ENCODE peak calls at places on chromosome 4, in five cellular contexts. Q is mesenchymal stem cell, P is H1, R is H9, F is neuronal stem cell. M is an unnamed sample.

GRCh38 chr4:121071640-121072037 is 696 bp downstream of the NDNF start:
- DNase-seq in F (no peak), R (no peak), Q (no peak), P (no peak), M (no peak)

GRCh38 chr4:40482985-40483647 is 146.5 kb downstream of the RBM47 start:
- DNase-seq in F (no peak), P (no peak), Q (no peak), R (peak), M (no peak)

GRCh38 chr4:99248714-99249113 is 29.7 kb upstream of the ADH6 start:
- DNase-seq in R (no peak), P (no peak), Q (no peak), F (no peak), M (no peak)

GRCh38 chr4:1099684-1100335 is 13.6 kb downstream of the RNF212 start:
- DNase-seq in R (peak), P (peak), F (no peak), Q (no peak), M (no peak)

GRCh38 chr4:616911-617643 is 8.3 kb upstream of the PDE6B start:
- DNase-seq in F (no peak), R (no peak), Q (no peak), P (no peak), M (no peak)

GRCh38 chr4:168318266-168318895 is at the start of gene DDX60:
- DNase-seq in F (peak), R (peak), Q (peak), P (peak), M (peak)

GRCh38 chr4:37431417-37431743 is 186.8 kb downstream of the NWD2 start:
- DNase-seq in R (no peak), F (no peak), Q (no peak), P (no peak), M (no peak)

GRCh38 chr4:66572949-66573348 is 902.7 kb upstream of the EPHA5 start:
- DNase-seq in F (no peak), R (no peak), P (no peak), Q (peak), M (no peak)

GRCh38 chr4:163332526-163333405 is at the start of gene NPY1R:
- DNase-seq in Q (peak), F (peak), R (peak), P (peak), M (peak)

GRCh38 chr4:121684016-121684415 is 12.8 kb downstream of the ANXA5 start:
- DNase-seq in F (no peak), Q (no peak), R (no peak), P (no peak), M (no peak)

GRCh38 chr4:186008057-186008456 is 60.9 kb upstream of the TLR3 start:
- DNase-seq in Q (no peak), R (no peak), F (no peak), P (peak), M (no peak)

GRCh38 chr4:8905773-8906667 is 34.4 kb upstream of the HMX1 start:
- DNase-seq in P (peak), Q (no peak), F (no peak), R (peak), M (no peak)

GRCh38 chr4:996994-997374 is 3.8 kb upstream of the SLC26A1 start:
- DNase-seq in F (no peak), P (no peak), R (no peak), Q (no peak), M (no peak)

GRCh38 chr4:172826346-172826745 is 342.3 kb upstream of the GALNT7 start:
- DNase-seq in R (no peak), F (no peak), P (no peak), Q (no peak), M (peak)
- H3K4ac ChIP-seq in R (no peak), F (no peak), P (no peak), Q (no peak), M (no peak)

GRCh38 chr4:156764846-156765245 is 206.8 kb downstream of the PDGFC start:
- DNase-seq in Q (no peak), P (no peak), F (no peak), R (no peak), M (no peak)

GRCh38 chr4:156767911-156768415 is 203.6 kb downstream of the PDGFC start:
- DNase-seq in P (no peak), R (no peak), F (no peak), Q (no peak), M (no peak)

GRCh38 chr4:156765277-156765676 is 206.3 kb downstream of the PDGFC start:
- DNase-seq in Q (peak), F (no peak), R (no peak), P (no peak), M (no peak)

GRCh38 chr4:156764145-156764544 is 207.5 kb downstream of the PDGFC start:
- DNase-seq in Q (peak), P (no peak), R (no peak), F (no peak), M (no peak)

GRCh38 chr4:156766846-156767245 is 204.8 kb downstream of the PDGFC start:
- DNase-seq in R (no peak), F (no peak), Q (no peak), P (no peak), M (no peak)
- H2BK12ac ChIP-seq in R (no peak), F (no peak), Q (no peak), P (no peak), M (no peak)

GRCh38 chr4:126291886-126292285 is 977.1 kb downstream of the FAT4 start:
- DNase-seq in Q (no peak), R (no peak), P (no peak), F (no peak), M (no peak)
- H3K4ac ChIP-seq in Q (no peak), R (no peak), P (no peak), F (no peak), M (no peak)

GRCh38 chr4:23875317-23875716 is 14.5 kb downstream of the PPARGC1A start:
- DNase-seq in F (no peak), R (no peak), P (no peak), Q (no peak), M (no peak)

GRCh38 chr4:23878235-23878861 is 11.5 kb downstream of the PPARGC1A start:
- DNase-seq in F (no peak), P (no peak), R (no peak), Q (peak), M (peak)

GRCh38 chr4:23876418-23877089 is 13.3 kb downstream of the PPARGC1A start:
- DNase-seq in R (no peak), F (no peak), P (no peak), Q (no peak), M (no peak)

GRCh38 chr4:23878912-23879732 is 10.7 kb downstream of the PPARGC1A start:
- DNase-seq in P (no peak), Q (peak), R (no peak), F (no peak), M (peak)

DNA sequence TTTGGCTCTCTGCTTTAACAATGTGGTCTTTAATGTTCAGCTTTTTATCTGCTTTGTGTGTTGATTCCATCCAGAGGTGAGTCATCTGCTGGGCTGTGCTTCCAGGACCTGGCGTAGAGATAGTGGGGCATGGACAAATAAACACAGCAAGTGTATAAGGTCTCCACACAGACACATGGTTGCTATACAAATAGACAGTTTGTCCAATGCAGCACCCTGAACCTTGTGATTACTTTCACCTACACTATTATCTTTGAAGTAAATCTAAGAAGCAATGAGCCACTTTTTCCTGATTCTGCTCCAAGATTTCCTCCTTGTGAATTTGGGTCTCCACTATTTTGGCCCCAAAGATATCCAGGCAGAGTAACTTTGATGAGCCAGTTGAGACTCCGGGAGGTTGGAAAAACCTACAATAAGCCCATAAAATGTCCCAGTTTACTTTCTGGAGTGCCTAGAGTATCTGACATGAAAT is 12.1 kb downstream of the PPARGC1A start:
- DNase-seq in Q (peak), P (no peak), F (no peak), R (no peak), M (no peak)
- H2BK12ac ChIP-seq in Q (no peak), P (no peak), F (no peak), R (no peak), M (no peak)

GRCh38 chr4:183828125-183828524 is 77.0 kb upstream of the STOX2 start:
- DNase-seq in F (no peak), Q (no peak), P (no peak), R (no peak), M (no peak)
- H3K4ac ChIP-seq in F (no peak), Q (no peak), P (no peak), R (no peak), M (no peak)

GRCh38 chr4:35201403-35201802 is 1042.9 kb downstream of the ARAP2 start:
- DNase-seq in P (no peak), R (no peak), Q (no peak), F (no peak), M (no peak)
- H2BK12ac ChIP-seq in P (no peak), R (no peak), Q (no peak), F (no peak), M (no peak)

DNA sequence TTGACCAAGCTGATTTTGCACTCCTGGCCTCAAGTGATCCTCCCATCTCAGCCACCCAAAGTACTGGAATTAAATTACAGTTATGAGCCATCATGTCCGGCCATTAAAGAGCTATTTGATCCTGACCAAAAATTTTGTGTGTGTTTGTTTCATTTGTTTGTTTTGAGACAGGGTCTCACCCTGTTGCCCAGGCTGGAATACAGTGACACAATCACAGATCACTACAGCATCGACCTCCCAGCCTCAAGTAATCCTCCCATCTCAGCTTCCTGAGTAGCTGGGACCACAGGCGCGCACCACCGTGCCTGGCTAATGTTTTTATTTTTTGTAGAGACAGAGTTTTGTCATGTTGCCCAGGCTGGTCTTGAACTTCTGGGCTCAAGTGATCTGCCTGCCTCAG is 82.9 kb upstream of the RBPJ start:
- DNase-seq in R (no peak), P (no peak), Q (no peak), F (no peak), M (no peak)
- H3K4ac ChIP-seq in R (no peak), P (no peak), Q (no peak), F (no peak), M (no peak)

GRCh38 chr4:84051728-84052127 is 447.4 kb downstream of the NKX6-1 start:
- DNase-seq in Q (no peak), R (peak), F (peak), P (no peak), M (no peak)

GRCh38 chr4:84050014-84050413 is 449.1 kb downstream of the NKX6-1 start:
- DNase-seq in P (no peak), Q (no peak), F (peak), R (peak), M (no peak)
- H2BK12ac ChIP-seq in P (no peak), Q (no peak), F (no peak), R (no peak), M (no peak)

GRCh38 chr4:145181091-145181501 is 707 bp upstream of the OTUD4 start:
- DNase-seq in F (no peak), R (no peak), P (no peak), Q (no peak), M (no peak)
- H3K4ac ChIP-seq in F (no peak), R (no peak), P (no peak), Q (peak), M (no peak)

GRCh38 chr4:143481361-143481760 is 32.1 kb upstream of the SMARCA5 start:
- DNase-seq in Q (no peak), P (no peak), R (no peak), F (no peak), M (no peak)
- H2BK12ac ChIP-seq in Q (no peak), P (no peak), R (no peak), F (no peak), M (no peak)

M was measured in trophoblast cell.